ENCODE peak calls at places on chromosomes 11 and 22, in seven cellular contexts. One of them, this sample, is unnamed.

GRCh38 chr11:26583550-26583949 is 11.5 kb upstream of the MUC15 start:
- DNase-seq in astrocyte of the cerebellum: no peak
- DNase-seq in cardiac fibroblast: peak
- DNase-seq in GM06990: no peak
- DNase-seq in HL-60: peak
- DNase-seq in fibroblast of pulmonary artery: peak
- DNase-seq in body of pancreas: no peak
- DNase-seq in this sample: peak

GRCh38 chr22:26461188-26461810 is 22.3 kb downstream of the HPS4 start:
- DNase-seq in HL-60: peak
- DNase-seq in fibroblast of pulmonary artery: peak
- DNase-seq in body of pancreas: peak
- DNase-seq in cardiac fibroblast: peak
- DNase-seq in astrocyte of the cerebellum: no peak
- DNase-seq in GM06990: no peak
- DNase-seq in this sample: peak

GRCh38 chr22:23754220-23754919 is at the start of gene VPREB3:
- DNase-seq in GM06990: peak
- DNase-seq in HL-60: no peak
- DNase-seq in body of pancreas: no peak
- DNase-seq in cardiac fibroblast: no peak
- DNase-seq in astrocyte of the cerebellum: no peak
- DNase-seq in fibroblast of pulmonary artery: no peak
- DNase-seq in this sample: no peak

GRCh38 chr11:128391809-128392208 is 195.5 kb downstream of the ETS1 start:
- DNase-seq in cardiac fibroblast: no peak
- DNase-seq in body of pancreas: no peak
- DNase-seq in astrocyte of the cerebellum: no peak
- DNase-seq in HL-60: no peak
- DNase-seq in GM06990: no peak
- DNase-seq in fibroblast of pulmonary artery: no peak
- DNase-seq in this sample: no peak

GRCh38 chr22:33869946-33870345 is 50.3 kb downstream of the LARGE1 start:
- DNase-seq in GM06990: no peak
- DNase-seq in fibroblast of pulmonary artery: no peak
- DNase-seq in HL-60: no peak
- DNase-seq in body of pancreas: no peak
- DNase-seq in cardiac fibroblast: no peak
- DNase-seq in astrocyte of the cerebellum: no peak
- DNase-seq in this sample: no peak

GRCh38 chr22:50581950-50582561 is 593 bp downstream of the CHKB start:
- DNase-seq in astrocyte of the cerebellum: no peak
- DNase-seq in HL-60: peak
- DNase-seq in body of pancreas: no peak
- DNase-seq in fibroblast of pulmonary artery: peak
- DNase-seq in cardiac fibroblast: peak
- DNase-seq in GM06990: no peak
- DNase-seq in this sample: peak

GRCh38 chr11:35138949-35139881 is at the start of gene CD44:
- DNase-seq in astrocyte of the cerebellum: peak
- DNase-seq in fibroblast of pulmonary artery: peak
- DNase-seq in cardiac fibroblast: peak
- DNase-seq in body of pancreas: peak
- DNase-seq in GM06990: peak
- DNase-seq in HL-60: peak
- DNase-seq in this sample: peak

GRCh38 chr22:28801845-28802594 is 1.7 kb upstream of the XBP1 start:
- DNase-seq in HL-60: peak
- DNase-seq in body of pancreas: peak
- DNase-seq in cardiac fibroblast: no peak
- DNase-seq in astrocyte of the cerebellum: no peak
- DNase-seq in GM06990: no peak
- DNase-seq in fibroblast of pulmonary artery: no peak
- DNase-seq in this sample: peak

GRCh38 chr11:35316161-35316560 is 103.2 kb downstream of the SLC1A2 start:
- DNase-seq in fibroblast of pulmonary artery: no peak
- DNase-seq in cardiac fibroblast: no peak
- DNase-seq in astrocyte of the cerebellum: peak
- DNase-seq in HL-60: no peak
- DNase-seq in GM06990: no peak
- DNase-seq in body of pancreas: no peak
- DNase-seq in this sample: no peak

GRCh38 chr11:88402192-88402715 is 64.7 kb upstream of the CTSC start:
- DNase-seq in cardiac fibroblast: peak
- DNase-seq in HL-60: no peak
- DNase-seq in GM06990: no peak
- DNase-seq in fibroblast of pulmonary artery: peak
- DNase-seq in body of pancreas: no peak
- DNase-seq in astrocyte of the cerebellum: peak
- DNase-seq in this sample: peak

GRCh38 chr11:134468081-134468668 is 56.1 kb upstream of the B3GAT1 start:
- DNase-seq in GM06990: no peak
- DNase-seq in astrocyte of the cerebellum: no peak
- DNase-seq in fibroblast of pulmonary artery: no peak
- DNase-seq in cardiac fibroblast: no peak
- DNase-seq in body of pancreas: no peak
- DNase-seq in HL-60: no peak
- DNase-seq in this sample: no peak

GRCh38 chr22:45217345-45217744 is 23.3 kb downstream of the KIAA0930 start:
- DNase-seq in astrocyte of the cerebellum: no peak
- DNase-seq in body of pancreas: no peak
- DNase-seq in fibroblast of pulmonary artery: no peak
- DNase-seq in GM06990: no peak
- DNase-seq in HL-60: no peak
- DNase-seq in cardiac fibroblast: no peak
- DNase-seq in this sample: no peak

GRCh38 chr11:118074091-118074685 is 2.7 kb upstream of the TMPRSS4 start:
- DNase-seq in GM06990: no peak
- DNase-seq in fibroblast of pulmonary artery: no peak
- DNase-seq in body of pancreas: no peak
- DNase-seq in cardiac fibroblast: no peak
- DNase-seq in astrocyte of the cerebellum: no peak
- DNase-seq in HL-60: no peak
- DNase-seq in this sample: no peak

GRCh38 chr11:102267602-102268001 is 49.7 kb upstream of the BIRC3 start:
- DNase-seq in body of pancreas: no peak
- DNase-seq in HL-60: no peak
- DNase-seq in cardiac fibroblast: peak
- DNase-seq in GM06990: no peak
- DNase-seq in fibroblast of pulmonary artery: peak
- DNase-seq in astrocyte of the cerebellum: no peak
- DNase-seq in this sample: peak

GRCh38 chr11:102268985-102269470 is 48.3 kb upstream of the BIRC3 start:
- DNase-seq in astrocyte of the cerebellum: no peak
- DNase-seq in fibroblast of pulmonary artery: no peak
- DNase-seq in cardiac fibroblast: no peak
- DNase-seq in body of pancreas: no peak
- DNase-seq in HL-60: no peak
- DNase-seq in GM06990: no peak
- DNase-seq in this sample: no peak

GRCh38 chr11:102269927-102270326 is 47.4 kb upstream of the BIRC3 start:
- DNase-seq in fibroblast of pulmonary artery: peak
- DNase-seq in HL-60: no peak
- DNase-seq in cardiac fibroblast: peak
- DNase-seq in astrocyte of the cerebellum: no peak
- DNase-seq in body of pancreas: no peak
- DNase-seq in GM06990: no peak
- DNase-seq in this sample: no peak

GRCh38 chr11:102266111-102266510 is 51.2 kb upstream of the BIRC3 start:
- DNase-seq in GM06990: no peak
- DNase-seq in astrocyte of the cerebellum: no peak
- DNase-seq in body of pancreas: no peak
- DNase-seq in fibroblast of pulmonary artery: no peak
- DNase-seq in cardiac fibroblast: no peak
- DNase-seq in HL-60: no peak
- DNase-seq in this sample: no peak

DNA sequence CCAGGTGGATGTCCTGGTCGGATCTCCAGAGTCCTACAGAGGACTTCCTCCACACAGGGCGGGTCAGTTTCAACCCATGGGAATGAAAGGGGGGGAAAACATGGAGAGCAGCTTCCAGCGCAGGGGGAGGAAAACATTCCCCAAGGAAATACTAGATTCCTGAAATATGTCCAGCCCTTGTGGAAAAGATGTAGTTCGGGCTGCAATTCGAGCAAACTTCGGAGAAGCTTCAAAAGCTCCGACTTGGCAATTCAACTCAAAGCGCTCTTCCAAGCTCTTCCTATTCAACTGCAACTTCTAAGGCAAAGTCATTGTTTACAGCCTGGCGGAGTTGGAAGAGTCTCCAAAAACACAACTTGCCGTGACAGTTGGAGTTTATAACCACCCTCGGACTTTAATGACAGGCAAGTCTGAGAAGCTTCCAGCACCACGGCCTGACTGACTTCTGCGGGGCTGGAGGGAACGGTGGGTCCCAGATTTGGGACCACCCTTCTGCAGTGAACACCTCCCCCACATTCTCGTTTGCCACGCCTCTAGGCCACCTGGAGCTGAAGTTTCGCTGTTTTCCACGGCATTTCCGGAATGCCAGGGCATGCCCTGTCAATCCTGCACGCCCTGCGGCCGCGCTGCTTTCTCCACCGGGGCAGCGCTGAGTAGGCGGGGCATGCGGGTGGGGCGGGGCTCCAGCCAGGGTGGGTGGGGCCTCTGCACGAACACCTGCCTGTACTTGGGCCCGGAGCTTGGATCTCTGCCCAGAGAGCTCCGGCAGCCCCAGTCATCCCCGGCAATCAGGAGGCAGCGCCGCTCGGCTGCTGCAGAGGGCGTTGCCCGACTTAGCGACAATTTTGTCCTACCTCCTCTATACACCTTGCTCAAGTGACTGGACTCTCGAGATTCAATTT is 49.0 kb upstream of the BIRC3 start:
- DNase-seq in HL-60: peak
- DNase-seq in body of pancreas: peak
- DNase-seq in GM06990: peak
- DNase-seq in fibroblast of pulmonary artery: peak
- DNase-seq in astrocyte of the cerebellum: no peak
- DNase-seq in cardiac fibroblast: peak
- DNase-seq in this sample: peak
- H3K4me3 ChIP-seq in HL-60: peak
- H3K4me3 ChIP-seq in body of pancreas: no peak
- H3K4me3 ChIP-seq in GM06990: no peak
- H3K4me3 ChIP-seq in fibroblast of pulmonary artery: peak
- H3K4me3 ChIP-seq in astrocyte of the cerebellum: peak
- H3K4me3 ChIP-seq in cardiac fibroblast: peak
- H3K4me3 ChIP-seq in this sample: peak

GRCh38 chr22:46614070-46614931 is 5.9 kb upstream of the GRAMD4 start:
- DNase-seq in HL-60: peak
- DNase-seq in cardiac fibroblast: no peak
- DNase-seq in body of pancreas: no peak
- DNase-seq in fibroblast of pulmonary artery: no peak
- DNase-seq in GM06990: peak
- DNase-seq in astrocyte of the cerebellum: no peak
- DNase-seq in this sample: no peak
- TF ChIP-seq CTCF in HL-60: no peak
- TF ChIP-seq CTCF in cardiac fibroblast: no peak
- TF ChIP-seq CTCF in body of pancreas: no peak
- TF ChIP-seq CTCF in fibroblast of pulmonary artery: no peak
- TF ChIP-seq CTCF in GM06990: no peak
- TF ChIP-seq CTCF in astrocyte of the cerebellum: no peak
- TF ChIP-seq CTCF in this sample: no peak

DNA sequence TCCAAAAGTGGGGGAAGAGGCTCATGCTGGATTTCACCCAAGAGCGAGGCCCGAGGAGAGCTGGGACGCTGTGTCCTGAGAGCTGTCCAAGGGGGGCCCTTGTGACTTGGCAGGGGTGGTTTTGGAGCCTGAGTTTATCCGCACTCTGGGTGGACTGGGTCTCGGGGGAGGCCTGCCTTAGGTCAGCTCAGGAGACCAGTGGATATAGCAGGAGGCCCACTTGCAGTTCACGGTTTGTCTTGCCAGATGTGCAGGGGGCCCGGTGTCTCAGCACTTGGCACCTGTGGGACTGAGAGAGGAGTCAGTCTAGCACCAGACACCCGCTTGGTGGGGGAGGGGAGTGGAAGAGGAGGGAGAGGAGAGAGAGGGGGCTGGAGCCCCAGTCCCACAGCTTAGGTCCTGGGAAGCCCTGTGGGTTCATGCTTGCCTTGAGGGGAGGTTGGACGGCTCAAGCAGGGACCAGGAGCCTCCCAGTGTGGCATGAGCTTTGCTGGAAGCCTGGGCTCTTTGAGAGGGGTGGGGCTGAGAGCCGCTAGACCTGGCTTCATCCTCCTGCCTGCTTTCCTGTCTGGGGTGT is 33.4 kb downstream of the PARVB start:
- DNase-seq in fibroblast of pulmonary artery: peak
- DNase-seq in GM06990: no peak
- DNase-seq in cardiac fibroblast: peak
- DNase-seq in astrocyte of the cerebellum: no peak
- DNase-seq in HL-60: no peak
- DNase-seq in body of pancreas: no peak
- DNase-seq in this sample: peak
- H3K4me3 ChIP-seq in fibroblast of pulmonary artery: no peak
- H3K4me3 ChIP-seq in GM06990: no peak
- H3K4me3 ChIP-seq in cardiac fibroblast: no peak
- H3K4me3 ChIP-seq in astrocyte of the cerebellum: no peak
- H3K4me3 ChIP-seq in HL-60: no peak
- H3K4me3 ChIP-seq in body of pancreas: no peak
- H3K4me3 ChIP-seq in this sample: no peak

GRCh38 chr11:124896071-124896750 is 1.5 kb downstream of the ROBO4 start:
- DNase-seq in body of pancreas: no peak
- DNase-seq in cardiac fibroblast: no peak
- DNase-seq in HL-60: no peak
- DNase-seq in astrocyte of the cerebellum: no peak
- DNase-seq in GM06990: no peak
- DNase-seq in fibroblast of pulmonary artery: no peak
- DNase-seq in this sample: no peak

GRCh38 chr11:124898711-124899110 is 1.0 kb upstream of the ROBO4 start:
- DNase-seq in body of pancreas: no peak
- DNase-seq in cardiac fibroblast: peak
- DNase-seq in fibroblast of pulmonary artery: peak
- DNase-seq in astrocyte of the cerebellum: peak
- DNase-seq in HL-60: no peak
- DNase-seq in GM06990: no peak
- DNase-seq in this sample: peak

GRCh38 chr11:124899376-124900145 is 1.9 kb upstream of the ROBO4 start:
- DNase-seq in fibroblast of pulmonary artery: peak
- DNase-seq in body of pancreas: no peak
- DNase-seq in astrocyte of the cerebellum: no peak
- DNase-seq in HL-60: no peak
- DNase-seq in GM06990: no peak
- DNase-seq in cardiac fibroblast: peak
- DNase-seq in this sample: no peak

GRCh38 chr11:124896821-124897391 is 759 bp downstream of the ROBO4 start:
- DNase-seq in body of pancreas: no peak
- DNase-seq in astrocyte of the cerebellum: no peak
- DNase-seq in GM06990: no peak
- DNase-seq in HL-60: no peak
- DNase-seq in fibroblast of pulmonary artery: no peak
- DNase-seq in cardiac fibroblast: no peak
- DNase-seq in this sample: no peak

GRCh38 chr11:124897681-124898680 is at the start of gene ROBO4:
- DNase-seq in cardiac fibroblast: peak
- DNase-seq in astrocyte of the cerebellum: peak
- DNase-seq in HL-60: no peak
- DNase-seq in GM06990: no peak
- DNase-seq in body of pancreas: no peak
- DNase-seq in fibroblast of pulmonary artery: peak
- DNase-seq in this sample: peak
- TF ChIP-seq CTCF in cardiac fibroblast: peak
- TF ChIP-seq CTCF in astrocyte of the cerebellum: no peak
- TF ChIP-seq CTCF in HL-60: no peak
- TF ChIP-seq CTCF in GM06990: no peak
- TF ChIP-seq CTCF in body of pancreas: no peak
- TF ChIP-seq CTCF in fibroblast of pulmonary artery: peak
- TF ChIP-seq CTCF in this sample: peak

GRCh38 chr22:35818897-35819296 is 101.2 kb downstream of the APOL5 start:
- DNase-seq in cardiac fibroblast: no peak
- DNase-seq in GM06990: no peak
- DNase-seq in body of pancreas: no peak
- DNase-seq in fibroblast of pulmonary artery: no peak
- DNase-seq in HL-60: no peak
- DNase-seq in astrocyte of the cerebellum: no peak
- DNase-seq in this sample: no peak
- H3K4me3 ChIP-seq in cardiac fibroblast: no peak
- H3K4me3 ChIP-seq in GM06990: no peak
- H3K4me3 ChIP-seq in body of pancreas: no peak
- H3K4me3 ChIP-seq in fibroblast of pulmonary artery: no peak
- H3K4me3 ChIP-seq in HL-60: no peak
- H3K4me3 ChIP-seq in astrocyte of the cerebellum: no peak
- H3K4me3 ChIP-seq in this sample: no peak

This sample was measured in fibroblast of villous mesenchyme.